ENCODE peak calls at places on chromosomes 6 and 20, in eight cellular contexts. One of them, this sample, is unnamed.

GRCh38 chr20:37521091-37521771 is at the start of gene NNAT:
- DNase-seq in activated CD4-positive, alpha-beta T cell treated with anti-CD3 and anti-CD28 coated beads, Interleukin-2, amount 10 ng/mL, durations not matched to agents 7 days and 5 days: no peak
- DNase-seq in ureter: no peak
- DNase-seq in pulmonary artery endothelial cell: no peak
- DNase-seq in cardiac fibroblast: no peak
- DNase-seq in epithelial cell of esophagus: no peak
- DNase-seq in NCI-H226: no peak
- DNase-seq in kidney glomerular epithelial cell: no peak
- DNase-seq in this sample: no peak

GRCh38 chr20:51934301-51935002 is 132.1 kb upstream of the SALL4 start:
- DNase-seq in epithelial cell of esophagus: no peak
- DNase-seq in ureter: no peak
- DNase-seq in cardiac fibroblast: no peak
- DNase-seq in activated CD4-positive, alpha-beta T cell treated with anti-CD3 and anti-CD28 coated beads, Interleukin-2, amount 10 ng/mL, durations not matched to agents 7 days and 5 days: no peak
- DNase-seq in NCI-H226: no peak
- DNase-seq in pulmonary artery endothelial cell: no peak
- DNase-seq in kidney glomerular epithelial cell: no peak
- DNase-seq in this sample: no peak

GRCh38 chr6:163596174-163596573 is 181.7 kb downstream of the QKI start:
- DNase-seq in pulmonary artery endothelial cell: no peak
- DNase-seq in kidney glomerular epithelial cell: no peak
- DNase-seq in activated CD4-positive, alpha-beta T cell treated with anti-CD3 and anti-CD28 coated beads, Interleukin-2, amount 10 ng/mL, durations not matched to agents 7 days and 5 days: no peak
- DNase-seq in epithelial cell of esophagus: no peak
- DNase-seq in cardiac fibroblast: no peak
- DNase-seq in NCI-H226: no peak
- DNase-seq in ureter: no peak
- DNase-seq in this sample: no peak

GRCh38 chr20:61887694-61888093 is 178.0 kb downstream of the TAF4 start:
- DNase-seq in activated CD4-positive, alpha-beta T cell treated with anti-CD3 and anti-CD28 coated beads, Interleukin-2, amount 10 ng/mL, durations not matched to agents 7 days and 5 days: no peak
- DNase-seq in pulmonary artery endothelial cell: no peak
- DNase-seq in kidney glomerular epithelial cell: no peak
- DNase-seq in cardiac fibroblast: no peak
- DNase-seq in ureter: no peak
- DNase-seq in epithelial cell of esophagus: no peak
- DNase-seq in NCI-H226: no peak
- DNase-seq in this sample: no peak

GRCh38 chr6:27375613-27376079 is 12.9 kb upstream of the ZNF391 start:
- DNase-seq in activated CD4-positive, alpha-beta T cell treated with anti-CD3 and anti-CD28 coated beads, Interleukin-2, amount 10 ng/mL, durations not matched to agents 7 days and 5 days: no peak
- DNase-seq in epithelial cell of esophagus: peak
- DNase-seq in ureter: no peak
- DNase-seq in cardiac fibroblast: peak
- DNase-seq in NCI-H226: no peak
- DNase-seq in pulmonary artery endothelial cell: no peak
- DNase-seq in kidney glomerular epithelial cell: no peak
- DNase-seq in this sample: no peak

GRCh38 chr6:56169366-56169765 is 78.0 kb downstream of the COL21A1 start:
- DNase-seq in epithelial cell of esophagus: peak
- DNase-seq in ureter: no peak
- DNase-seq in pulmonary artery endothelial cell: no peak
- DNase-seq in kidney glomerular epithelial cell: no peak
- DNase-seq in NCI-H226: no peak
- DNase-seq in cardiac fibroblast: no peak
- DNase-seq in activated CD4-positive, alpha-beta T cell treated with anti-CD3 and anti-CD28 coated beads, Interleukin-2, amount 10 ng/mL, durations not matched to agents 7 days and 5 days: no peak
- DNase-seq in this sample: no peak

GRCh38 chr6:158831571-158831970 is 12.4 kb upstream of the EZR start:
- DNase-seq in pulmonary artery endothelial cell: no peak
- DNase-seq in NCI-H226: no peak
- DNase-seq in epithelial cell of esophagus: peak
- DNase-seq in cardiac fibroblast: no peak
- DNase-seq in ureter: no peak
- DNase-seq in kidney glomerular epithelial cell: no peak
- DNase-seq in activated CD4-positive, alpha-beta T cell treated with anti-CD3 and anti-CD28 coated beads, Interleukin-2, amount 10 ng/mL, durations not matched to agents 7 days and 5 days: no peak
- DNase-seq in this sample: no peak

GRCh38 chr20:11035211-11035610 is 361.4 kb upstream of the JAG1 start:
- DNase-seq in epithelial cell of esophagus: peak
- DNase-seq in ureter: no peak
- DNase-seq in cardiac fibroblast: peak
- DNase-seq in pulmonary artery endothelial cell: no peak
- DNase-seq in NCI-H226: peak
- DNase-seq in kidney glomerular epithelial cell: no peak
- DNase-seq in activated CD4-positive, alpha-beta T cell treated with anti-CD3 and anti-CD28 coated beads, Interleukin-2, amount 10 ng/mL, durations not matched to agents 7 days and 5 days: no peak
- DNase-seq in this sample: no peak

GRCh38 chr6:34223381-34223963 is 13.2 kb upstream of the HMGA1 start:
- DNase-seq in activated CD4-positive, alpha-beta T cell treated with anti-CD3 and anti-CD28 coated beads, Interleukin-2, amount 10 ng/mL, durations not matched to agents 7 days and 5 days: no peak
- DNase-seq in cardiac fibroblast: no peak
- DNase-seq in ureter: no peak
- DNase-seq in kidney glomerular epithelial cell: no peak
- DNase-seq in epithelial cell of esophagus: peak
- DNase-seq in NCI-H226: peak
- DNase-seq in pulmonary artery endothelial cell: no peak
- DNase-seq in this sample: no peak

GRCh38 chr6:109454483-109455160 is 950 bp downstream of the MICAL1 start:
- DNase-seq in kidney glomerular epithelial cell: no peak
- DNase-seq in cardiac fibroblast: peak
- DNase-seq in ureter: peak
- DNase-seq in NCI-H226: no peak
- DNase-seq in pulmonary artery endothelial cell: no peak
- DNase-seq in epithelial cell of esophagus: no peak
- DNase-seq in activated CD4-positive, alpha-beta T cell treated with anti-CD3 and anti-CD28 coated beads, Interleukin-2, amount 10 ng/mL, durations not matched to agents 7 days and 5 days: peak
- DNase-seq in this sample: no peak

GRCh38 chr6:158928068-158928467 is 71.9 kb downstream of the RSPH3 start:
- DNase-seq in ureter: no peak
- DNase-seq in pulmonary artery endothelial cell: no peak
- DNase-seq in epithelial cell of esophagus: no peak
- DNase-seq in kidney glomerular epithelial cell: no peak
- DNase-seq in NCI-H226: no peak
- DNase-seq in cardiac fibroblast: no peak
- DNase-seq in activated CD4-positive, alpha-beta T cell treated with anti-CD3 and anti-CD28 coated beads, Interleukin-2, amount 10 ng/mL, durations not matched to agents 7 days and 5 days: no peak
- DNase-seq in this sample: no peak

GRCh38 chr6:116221067-116221466 is 32.8 kb downstream of the TSPYL4 start:
- DNase-seq in NCI-H226: peak
- DNase-seq in cardiac fibroblast: peak
- DNase-seq in epithelial cell of esophagus: peak
- DNase-seq in ureter: no peak
- DNase-seq in activated CD4-positive, alpha-beta T cell treated with anti-CD3 and anti-CD28 coated beads, Interleukin-2, amount 10 ng/mL, durations not matched to agents 7 days and 5 days: no peak
- DNase-seq in pulmonary artery endothelial cell: no peak
- DNase-seq in kidney glomerular epithelial cell: no peak
- DNase-seq in this sample: no peak

GRCh38 chr6:399785-400517 is 8.4 kb downstream of the IRF4 start:
- DNase-seq in pulmonary artery endothelial cell: no peak
- DNase-seq in activated CD4-positive, alpha-beta T cell treated with anti-CD3 and anti-CD28 coated beads, Interleukin-2, amount 10 ng/mL, durations not matched to agents 7 days and 5 days: peak
- DNase-seq in epithelial cell of esophagus: no peak
- DNase-seq in kidney glomerular epithelial cell: no peak
- DNase-seq in cardiac fibroblast: no peak
- DNase-seq in ureter: no peak
- DNase-seq in NCI-H226: no peak
- DNase-seq in this sample: no peak

GRCh38 chr6:169073311-169073710 is 180.3 kb downstream of the THBS2 start:
- DNase-seq in ureter: no peak
- DNase-seq in activated CD4-positive, alpha-beta T cell treated with anti-CD3 and anti-CD28 coated beads, Interleukin-2, amount 10 ng/mL, durations not matched to agents 7 days and 5 days: no peak
- DNase-seq in NCI-H226: peak
- DNase-seq in pulmonary artery endothelial cell: no peak
- DNase-seq in epithelial cell of esophagus: no peak
- DNase-seq in cardiac fibroblast: peak
- DNase-seq in kidney glomerular epithelial cell: peak
- DNase-seq in this sample: no peak

GRCh38 chr6:69138173-69138572 is 503.1 kb downstream of the ADGRB3 start:
- DNase-seq in pulmonary artery endothelial cell: no peak
- DNase-seq in ureter: no peak
- DNase-seq in kidney glomerular epithelial cell: peak
- DNase-seq in cardiac fibroblast: no peak
- DNase-seq in epithelial cell of esophagus: no peak
- DNase-seq in NCI-H226: no peak
- DNase-seq in activated CD4-positive, alpha-beta T cell treated with anti-CD3 and anti-CD28 coated beads, Interleukin-2, amount 10 ng/mL, durations not matched to agents 7 days and 5 days: no peak
- DNase-seq in this sample: peak

GRCh38 chr6:93496548-93496947 is 77.2 kb upstream of the EPHA7 start:
- DNase-seq in NCI-H226: no peak
- DNase-seq in activated CD4-positive, alpha-beta T cell treated with anti-CD3 and anti-CD28 coated beads, Interleukin-2, amount 10 ng/mL, durations not matched to agents 7 days and 5 days: no peak
- DNase-seq in pulmonary artery endothelial cell: no peak
- DNase-seq in ureter: no peak
- DNase-seq in cardiac fibroblast: no peak
- DNase-seq in kidney glomerular epithelial cell: no peak
- DNase-seq in epithelial cell of esophagus: no peak
- DNase-seq in this sample: peak

This sample was measured in kidney tubule cell.